ENCODE peak calls at places on chromosome 18, in nine cellular contexts. Z is A549, B is H54, L is H1, A is tibial nerve, X is NB4, P is breast epithelium, T is gastrocnemius medialis, I is ovary. E is an unnamed sample.

GRCh38 chr18:25457636-25458035 is 105.7 kb upstream of the ZNF521 start:
- DNase-seq in Z (no peak), B (no peak), L (no peak), A (no peak), X (no peak), P (no peak), T (no peak), I (no peak), E (no peak)

GRCh38 chr18:34787931-34788532 is 77.9 kb downstream of the DTNA start:
- DNase-seq in Z (peak; percentile 25), B (no peak), L (no peak), A (peak; percentile 64), X (peak; percentile 64), P (no peak), T (peak; percentile 32), I (no peak), E (peak; percentile 84)

GRCh38 chr18:77980275-77980674 is 730.6 kb downstream of the GALR1 start:
- DNase-seq in Z (no peak), B (no peak), L (no peak), A (no peak), X (no peak), P (no peak), T (no peak), I (no peak), E (no peak)

GRCh38 chr18:3898866-3899613 is 449.1 kb downstream of the TGIF1 start:
- DNase-seq in Z (no peak), B (no peak), L (no peak), A (no peak), X (no peak), P (no peak), T (no peak), I (no peak), E (no peak)

GRCh38 chr18:72700961-72701710 is 157.0 kb upstream of the CBLN2 start:
- DNase-seq in Z (no peak), B (no peak), L (no peak), A (no peak), X (peak; percentile 11), P (no peak), T (no peak), I (no peak), E (no peak)

GRCh38 chr18:61998957-61999356 is 106.2 kb upstream of the RNF152 start:
- DNase-seq in Z (no peak), B (peak; percentile 10), L (no peak), A (no peak), X (no peak), P (no peak), T (no peak), I (no peak), E (no peak)

GRCh38 chr18:41899535-41899934 is 55.5 kb upstream of the PIK3C3 start:
- DNase-seq in Z (no peak), B (no peak), L (no peak), A (no peak), X (no peak), P (no peak), T (no peak), I (no peak), E (no peak)

GRCh38 chr18:14928396-14928795 is 180.4 kb downstream of the ANKRD30B start:
- DNase-seq in Z (no peak), B (no peak), L (no peak), A (no peak), X (no peak), P (no peak), T (no peak), I (no peak), E (no peak)

GRCh38 chr18:58223717-58224424 is 179.8 kb downstream of the NEDD4L start:
- DNase-seq in Z (peak; percentile 65), B (no peak), L (peak; percentile 40), A (peak; percentile 48), X (no peak), P (peak; percentile 74), T (peak; percentile 33), I (no peak), E (peak; percentile 59)

GRCh38 chr18:13657974-13658373 is 68.4 kb downstream of the FAM210A start:
- DNase-seq in Z (no peak), B (no peak), L (no peak), A (no peak), X (no peak), P (no peak), T (no peak), I (no peak), E (no peak)

GRCh38 chr18:45997689-45998088 is 30.6 kb upstream of the EPG5 start:
- DNase-seq in Z (no peak), B (no peak), L (no peak), A (no peak), X (no peak), P (no peak), T (no peak), I (no peak), E (no peak)

GRCh38 chr18:6650063-6650462 is 79.5 kb upstream of the ARHGAP28 start:
- DNase-seq in Z (no peak), B (no peak), L (no peak), A (no peak), X (no peak), P (no peak), T (no peak), I (no peak), E (no peak)

GRCh38 chr18:77590928-77591327 is 341.3 kb downstream of the GALR1 start:
- DNase-seq in Z (no peak), B (no peak), L (no peak), A (no peak), X (no peak), P (no peak), T (no peak), I (no peak), E (no peak)

DNA sequence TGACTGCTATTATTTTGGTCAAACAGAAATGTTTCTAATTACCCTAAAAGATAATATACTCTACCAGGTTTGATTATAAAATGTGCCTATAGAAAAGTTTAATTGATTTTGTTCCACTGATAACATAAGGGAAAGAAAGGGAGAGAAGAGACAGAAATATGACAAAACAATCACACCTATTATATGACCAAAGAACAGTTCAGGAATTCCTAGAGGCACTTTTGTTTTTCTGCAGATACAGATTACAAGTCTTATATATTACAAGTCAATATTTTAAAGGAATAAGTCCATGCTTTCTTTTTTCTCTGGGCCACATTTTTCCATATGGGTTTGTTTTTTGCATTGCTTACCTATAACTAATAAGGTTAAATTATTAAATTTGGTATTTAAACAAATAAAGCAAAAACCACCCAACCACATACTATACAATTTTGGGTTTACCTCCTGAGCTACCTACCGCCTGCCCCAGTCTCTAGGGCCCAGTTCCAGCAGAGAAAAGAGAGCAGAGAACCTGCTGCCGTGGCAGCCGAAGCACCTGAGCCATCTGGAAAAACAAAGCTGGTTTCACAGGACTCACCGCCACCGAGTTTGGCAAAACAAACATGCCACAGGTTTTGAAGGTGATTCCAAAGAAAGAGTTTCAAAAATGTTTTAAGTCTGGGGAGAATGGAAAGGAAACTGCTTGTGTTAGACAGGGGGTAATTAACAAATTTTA is 92.1 kb downstream of the DYM start:
- DNase-seq in Z (no peak), B (no peak), L (no peak), A (no peak), X (no peak), P (peak; percentile 23), T (no peak), I (no peak), E (no peak)
- TF ChIP-seq POLR2A in Z (no peak), B (no peak), L (no peak), A (no peak), X (no peak), P (no peak), T (no peak), I (no peak), E (no peak)

GRCh38 chr18:24270358-24270936 is 127.2 kb downstream of the OSBPL1A start:
- DNase-seq in Z (no peak), B (no peak), L (no peak), A (no peak), X (no peak), P (no peak), T (no peak), I (no peak), E (no peak)

GRCh38 chr18:24268784-24269550 is 128.7 kb downstream of the OSBPL1A start:
- DNase-seq in Z (no peak), B (no peak), L (no peak), A (no peak), X (no peak), P (no peak), T (no peak), I (no peak), E (no peak)

GRCh38 chr18:24270937-24271380 is 126.7 kb downstream of the OSBPL1A start:
- DNase-seq in Z (no peak), B (peak; percentile 29), L (no peak), A (peak; percentile 6), X (no peak), P (no peak), T (no peak), I (no peak), E (no peak)

GRCh38 chr18:24273596-24273995 is 124.0 kb downstream of the OSBPL1A start:
- DNase-seq in Z (no peak), B (peak; percentile 30), L (no peak), A (no peak), X (peak; percentile 11), P (no peak), T (no peak), I (no peak), E (no peak)

DNA sequence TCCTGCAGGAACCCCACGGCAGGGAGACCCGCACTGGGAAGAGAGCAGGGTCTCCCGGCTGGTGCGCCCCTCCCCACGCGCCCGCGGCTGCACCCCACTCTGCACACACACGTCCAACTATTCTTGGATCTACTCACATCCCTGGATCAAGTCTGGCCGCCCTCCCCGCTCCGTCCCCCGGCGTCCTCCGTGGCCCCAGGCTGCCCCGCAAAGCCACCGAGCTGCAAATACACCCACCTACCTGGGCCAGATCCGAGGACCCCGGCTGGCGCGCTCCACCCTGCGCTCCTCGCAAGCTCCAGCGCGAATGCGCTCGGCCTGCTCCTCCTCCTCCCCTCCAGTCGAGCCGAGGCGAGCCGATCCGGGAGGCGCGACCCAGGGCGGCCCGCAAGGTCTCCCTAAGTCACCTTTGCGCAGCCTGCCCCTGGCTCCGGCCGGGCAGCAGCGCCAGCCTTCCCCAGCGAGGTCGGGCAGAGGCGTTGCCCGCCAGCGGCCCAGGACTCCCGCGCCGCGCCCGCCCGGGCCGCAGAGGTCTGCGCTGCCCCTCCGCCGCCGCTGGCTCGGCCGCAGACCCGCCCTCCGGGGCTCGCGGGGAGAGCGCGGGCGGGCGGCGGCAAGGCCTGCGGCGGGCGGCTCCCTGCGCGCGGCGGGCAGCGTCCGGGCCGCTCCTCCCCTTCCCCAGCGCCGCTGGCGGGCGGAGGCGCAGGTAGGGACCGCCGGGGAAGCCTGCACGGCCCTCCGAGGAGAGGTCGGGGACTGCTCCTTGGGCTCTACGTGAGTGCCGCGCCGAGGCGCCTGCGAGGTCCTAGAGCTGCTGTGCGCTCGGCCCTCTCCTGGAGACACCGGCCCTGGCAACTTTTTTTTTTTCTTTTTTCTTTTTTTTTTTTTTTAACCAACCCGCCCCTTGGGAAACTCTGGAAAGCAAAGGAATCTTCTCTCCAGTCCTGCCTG is 126.0 kb downstream of the OSBPL1A start:
- DNase-seq in Z (peak; percentile 56), B (peak; percentile 49), L (peak; percentile 84), A (peak; percentile 33), X (peak; percentile 66), P (peak; percentile 55), T (peak; percentile 64), I (peak; percentile 76), E (peak; percentile 81)
- TF ChIP-seq POLR2A in Z (peak; percentile 69), B (peak; percentile 21), L (peak; percentile 58), A (no peak), X (no peak), P (no peak), T (peak; percentile 44), I (no peak), E (no peak)

GRCh38 chr18:24181806-24182205 is 42.9 kb downstream of the CABYR start:
- DNase-seq in Z (no peak), B (no peak), L (no peak), A (no peak), X (no peak), P (no peak), T (no peak), I (no peak), E (no peak)
- TF ChIP-seq POLR2A in Z (no peak), B (no peak), L (no peak), A (no peak), X (no peak), P (no peak), T (no peak), I (no peak), E (no peak)

GRCh38 chr18:9434240-9434701 is 41.0 kb upstream of the RALBP1 start:
- DNase-seq in Z (no peak), B (no peak), L (peak; percentile 55), A (no peak), X (no peak), P (no peak), T (no peak), I (no peak), E (no peak)
- TF ChIP-seq POLR2A in Z (no peak), B (no peak), L (no peak), A (no peak), X (no peak), P (no peak), T (no peak), I (no peak), E (no peak)

E was measured in erythroblast.